ENCODE peak calls at places on chromosomes 5 and 9, in ten cellular contexts. V is heart left ventricle, L is GM23248, T is Karpas-422, U is IMR-90, G is kidney, Z is transverse colon, S is spleen, D is left ventricle myocardium inferior, X is upper lobe of right lung. P is an unnamed sample.

GRCh38 chr9:90142580-90142979 is 500.0 kb downstream of the DIRAS2 start:
- DNase-seq in G (no peak), X (no peak), V (no peak), D (no peak), U (peak; percentile 25), Z (peak; percentile 69), T (peak; percentile 88), S (no peak), L (peak; percentile 59), P (no peak)

GRCh38 chr5:33675958-33676464 is 215.8 kb downstream of the ADAMTS12 start:
- DNase-seq in T (peak; percentile 71), D (no peak), L (no peak), Z (no peak), S (no peak), U (no peak), X (no peak), V (no peak), G (no peak), P (no peak)

GRCh38 chr9:14372437-14373318 is 58.7 kb upstream of the NFIB start:
- DNase-seq in L (peak; percentile 70), U (peak; percentile 69), Z (no peak), S (no peak), V (peak; percentile 59), X (no peak), D (peak; percentile 51), T (no peak), G (no peak), P (no peak)

GRCh38 chr5:15993334-15993733 is 186.3 kb downstream of the MARCHF11 start:
- DNase-seq in G (no peak), S (no peak), L (peak; percentile 80), D (no peak), V (no peak), X (no peak), U (peak; percentile 53), T (no peak), Z (no peak), P (no peak)

GRCh38 chr5:112257961-112258360 is 161.1 kb downstream of the EPB41L4A start:
- DNase-seq in G (no peak), U (no peak), S (no peak), V (no peak), T (no peak), D (no peak), X (no peak), Z (no peak), L (no peak), P (no peak)

GRCh38 chr9:85425153-85425611 is 316.6 kb downstream of the AGTPBP1 start:
- DNase-seq in S (no peak), T (peak; percentile 87), X (peak; percentile 73), L (peak; percentile 67), Z (peak; percentile 55), D (peak; percentile 35), U (no peak), V (peak; percentile 45), G (peak; percentile 83), P (no peak)

GRCh38 chr9:114389612-114390368 is 2.0 kb upstream of the AKNA start:
- DNase-seq in G (no peak), T (peak; percentile 78), X (no peak), L (no peak), S (peak; percentile 76), V (peak; percentile 24), Z (no peak), D (no peak), U (no peak), P (no peak)

GRCh38 chr5:195401-196160 is 4.3 kb downstream of the LRRC14B start:
- DNase-seq in X (peak; percentile 49), Z (no peak), L (no peak), S (peak; percentile 67), V (no peak), D (no peak), G (peak; percentile 58), T (peak; percentile 43), U (no peak), P (no peak)

GRCh38 chr9:19466268-19466639 is 57.4 kb downstream of the ACER2 start:
- DNase-seq in Z (no peak), U (no peak), G (no peak), D (no peak), X (no peak), L (no peak), S (no peak), T (no peak), V (no peak), P (no peak)

GRCh38 chr5:174920906-174921550 is 196.6 kb downstream of the MSX2 start:
- DNase-seq in S (no peak), G (no peak), Z (no peak), V (no peak), T (no peak), L (peak; percentile 9), U (no peak), D (no peak), X (no peak), P (no peak)

GRCh38 chr9:12849486-12850010 is 74.7 kb downstream of the LURAP1L start:
- DNase-seq in D (no peak), T (no peak), Z (no peak), X (no peak), S (no peak), U (peak; percentile 45), L (no peak), V (no peak), G (no peak), P (no peak)

DNA sequence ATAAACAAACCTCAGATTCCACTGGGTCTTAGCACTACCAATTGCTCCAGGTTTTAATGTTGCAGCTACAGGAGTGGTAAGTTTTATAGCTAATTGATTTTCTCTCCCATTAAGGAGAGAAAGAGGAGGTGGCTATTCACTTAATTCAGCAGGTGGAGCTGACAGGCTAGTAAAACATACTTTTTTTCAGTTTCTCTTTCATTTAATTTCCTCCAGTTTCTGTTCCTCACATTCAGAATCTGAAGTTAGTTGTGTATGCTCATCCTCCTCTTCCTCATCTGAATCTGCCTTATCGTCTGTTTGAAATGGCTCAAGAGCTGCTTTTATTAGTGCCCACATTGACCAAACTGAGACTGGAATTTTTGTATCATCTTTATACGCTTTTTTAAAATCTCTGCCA is 98.0 kb downstream of the PLPPR1 start:
- DNase-seq in S (no peak), L (no peak), V (no peak), Z (no peak), G (no peak), X (no peak), T (no peak), D (no peak), U (no peak), P (no peak)
- H3K9me3 ChIP-seq in S (no peaks in the 10 kb centered on the region), L (no peaks in the 10 kb centered on the region), V (peaks cover 16% of the 10 kb centered on the region), Z (no peaks in the 10 kb centered on the region), G (no peaks in the 10 kb centered on the region), X (peaks cover 7% of the 10 kb centered on the region), T (no peaks in the 10 kb centered on the region), D (peaks cover 35% of the 10 kb centered on the region), U (peaks cover 3% of the 10 kb centered on the region), P (no peaks in the 10 kb centered on the region)

GRCh38 chr5:21087766-21088165 is 1099.8 kb upstream of the CDH18 start:
- DNase-seq in Z (no peak), T (no peak), X (no peak), D (no peak), S (no peak), U (no peak), V (no peak), G (no peak), L (no peak), P (no peak)
- H3K9me3 ChIP-seq in Z (no peaks in the 10 kb centered on the region), T (peaks cover 4% of the 10 kb centered on the region), X (no peaks in the 10 kb centered on the region), D (peaks cover 12% of the 10 kb centered on the region), S (no peaks in the 10 kb centered on the region), U (peaks cover 7% of the 10 kb centered on the region), V (peaks cover 8% of the 10 kb centered on the region), G (no peaks in the 10 kb centered on the region), L (peaks cover 3% of the 10 kb centered on the region), P (no peaks in the 10 kb centered on the region)

GRCh38 chr9:135394131-135394530 is 85.5 kb upstream of the PPP1R26 start:
- DNase-seq in D (no peak), V (no peak), U (no peak), Z (no peak), X (no peak), S (no peak), G (no peak), T (no peak), L (no peak), P (no peak)
- H3K9me3 ChIP-seq in D (peaks cover 14% of the 10 kb centered on the region), V (peaks cover 15% of the 10 kb centered on the region), U (peaks cover 38% of the 10 kb centered on the region), Z (no peaks in the 10 kb centered on the region), X (no peaks in the 10 kb centered on the region), S (no peaks in the 10 kb centered on the region), G (peaks cover 2% of the 10 kb centered on the region), T (no peaks in the 10 kb centered on the region), L (no peaks in the 10 kb centered on the region), P (no peaks in the 10 kb centered on the region)

DNA sequence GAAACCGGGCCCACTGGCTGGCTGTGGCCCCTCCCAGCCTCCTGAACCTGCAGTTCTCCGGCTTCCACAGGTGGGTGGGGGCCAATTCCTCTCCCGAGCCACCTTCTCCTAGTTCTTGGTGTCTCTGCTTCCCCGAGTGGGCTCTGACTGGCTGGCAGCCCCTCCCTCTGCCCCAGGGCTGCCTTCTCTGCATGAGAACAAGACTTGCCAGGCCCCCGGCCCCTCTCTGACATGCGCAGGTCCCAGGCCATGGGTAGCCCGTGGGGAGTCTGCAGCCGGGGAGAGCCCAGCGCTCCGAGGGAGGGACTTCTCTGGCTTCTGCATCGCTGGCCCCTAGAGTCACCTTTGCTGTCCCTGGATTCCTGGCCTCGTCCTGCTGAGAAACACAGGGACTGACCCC is 421.7 kb downstream of the IRX2 start:
- DNase-seq in X (no peak), S (no peak), L (no peak), V (no peak), U (no peak), D (no peak), Z (no peak), T (no peak), G (no peak), P (no peak)
- H3K9me3 ChIP-seq in X (no peaks in the 10 kb centered on the region), S (no peaks in the 10 kb centered on the region), L (no peaks in the 10 kb centered on the region), V (no peaks in the 10 kb centered on the region), U (peaks cover 42% of the 10 kb centered on the region), D (no peaks in the 10 kb centered on the region), Z (no peaks in the 10 kb centered on the region), T (no peaks in the 10 kb centered on the region), G (no peaks in the 10 kb centered on the region), P (no peaks in the 10 kb centered on the region)

P was measured in T-helper 17 cell.